ENCODE peak calls at places on chromosomes 1 and 21, in five cellular contexts. W, S, Y, Q and Z are unnamed samples.

GRCh38 chr21:35609263-35609662 is 451.1 kb downstream of the SETD4 start:
- DNase-seq in W (no peak), S (no peak), Y (no peak), Q (no peak), Z (no peak)

GRCh38 chr1:35577071-35577998 is 4.2 kb downstream of the TFAP2E start:
- DNase-seq in W (no peak), S (no peak), Y (no peak), Q (no peak), Z (no peak)

GRCh38 chr1:67677408-67677807 is 7.6 kb upstream of the GADD45A start:
- DNase-seq in W (no peak), S (no peak), Y (no peak), Q (no peak), Z (no peak)

GRCh38 chr1:44536357-44536756 is 131.3 kb downstream of the RNF220 start:
- DNase-seq in W (no peak), S (no peak), Y (no peak), Q (no peak), Z (no peak)

GRCh38 chr1:15616704-15617172 is 520 bp upstream of the DDI2 start:
- DNase-seq in W (no peak), S (no peak), Y (no peak), Q (no peak), Z (no peak)

GRCh38 chr1:20366076-20366765 is 75.5 kb downstream of the VWA5B1 start:
- DNase-seq in W (no peak), S (no peak), Y (no peak), Q (no peak), Z (no peak)

GRCh38 chr21:19810779-19811178 is 1187.4 kb upstream of the NCAM2 start:
- DNase-seq in W (no peak), S (no peak), Y (no peak), Q (no peak), Z (no peak)

GRCh38 chr1:163054056-163054706 is 15.0 kb upstream of the RGS4 start:
- DNase-seq in W (no peak), S (no peak), Y (no peak), Q (no peak), Z (no peak)

GRCh38 chr1:66617362-66617761 is 83.4 kb downstream of the SGIP1 start:
- DNase-seq in W (no peak), S (no peak), Y (no peak), Q (no peak), Z (no peak)

GRCh38 chr1:198175418-198176170 is 18.8 kb downstream of the NEK7 start:
- DNase-seq in W (peak), S (no peak), Y (no peak), Q (peak), Z (no peak)

GRCh38 chr1:87572891-87573290 is 244.2 kb downstream of the LMO4 start:
- DNase-seq in W (no peak), S (no peak), Y (no peak), Q (no peak), Z (no peak)

GRCh38 chr1:193339396-193339795 is 153.0 kb upstream of the B3GALT2 start:
- DNase-seq in W (no peak), S (no peak), Y (no peak), Q (no peak), Z (no peak)

GRCh38 chr1:67431869-67432578 is 1.8 kb upstream of the SERBP1 start:
- DNase-seq in W (no peak), S (no peak), Y (no peak), Q (no peak), Z (no peak)

GRCh38 chr1:21705303-21705980 is 36.3 kb upstream of the RAP1GAP start:
- DNase-seq in W (no peak), S (no peak), Y (no peak), Q (no peak), Z (no peak)

GRCh38 chr1:219812491-219813221 is 115.7 kb downstream of the SLC30A10 start:
- DNase-seq in W (peak), S (peak), Y (no peak), Q (peak), Z (no peak)

GRCh38 chr21:29691616-29692491 is 247.9 kb downstream of the GRIK1 start:
- DNase-seq in W (no peak), S (no peak), Y (no peak), Q (no peak), Z (no peak)

GRCh38 chr1:99659755-99660210 is 13.9 kb downstream of the PALMD start:
- DNase-seq in W (peak), S (peak), Y (no peak), Q (no peak), Z (no peak)

GRCh38 chr1:158506369-158506987 is 34.5 kb downstream of the OR10R2 start:
- DNase-seq in W (no peak), S (no peak), Y (no peak), Q (peak), Z (no peak)

GRCh38 chr1:60621524-60621923 is 460.8 kb upstream of the NFIA start:
- DNase-seq in W (peak), S (no peak), Y (no peak), Q (peak), Z (no peak)

GRCh38 chr1:234970371-234970730 is 158.3 kb downstream of the TOMM20 start:
- DNase-seq in W (peak), S (no peak), Y (no peak), Q (peak), Z (no peak)

GRCh38 chr1:166920561-166921475 is 44.8 kb upstream of the TADA1 start:
- DNase-seq in W (peak), S (no peak), Y (no peak), Q (no peak), Z (no peak)

GRCh38 chr1:180926164-180926981 is 13.7 kb downstream of the KIAA1614 start:
- DNase-seq in W (peak), S (no peak), Y (no peak), Q (no peak), Z (no peak)

GRCh38 chr1:154453577-154454352 is 48.3 kb upstream of the TDRD10 start:
- DNase-seq in W (peak), S (no peak), Y (no peak), Q (peak), Z (peak)

GRCh38 chr1:234612352-234613127 is 2.6 kb upstream of the IRF2BP2 start:
- DNase-seq in W (peak), S (peak), Y (peak), Q (peak), Z (peak)

GRCh38 chr1:57235782-57236181 is 188.1 kb downstream of the DAB1 start:
- DNase-seq in W (no peak), S (no peak), Y (no peak), Q (no peak), Z (no peak)

GRCh38 chr1:7430047-7430608 is 341.0 kb upstream of the VAMP3 start:
- DNase-seq in W (no peak), S (no peak), Y (no peak), Q (no peak), Z (no peak)

GRCh38 chr1:78543941-78544630 is 53.3 kb downstream of the PTGFR start:
- DNase-seq in W (no peak), S (peak), Y (no peak), Q (no peak), Z (no peak)

GRCh38 chr1:204624631-204625216 is 60.8 kb downstream of the LRRN2 start:
- DNase-seq in W (no peak), S (no peak), Y (no peak), Q (no peak), Z (no peak)

GRCh38 chr1:243979396-243979795 is 71.7 kb upstream of the ZBTB18 start:
- DNase-seq in W (no peak), S (no peak), Y (no peak), Q (no peak), Z (no peak)

GRCh38 chr1:71191520-71191919 is 110.7 kb upstream of the ZRANB2 start:
- DNase-seq in W (no peak), S (no peak), Y (no peak), Q (no peak), Z (no peak)

GRCh38 chr1:109498161-109498801 is 4.4 kb downstream of the CYB561D1 start:
- DNase-seq in W (peak), S (no peak), Y (no peak), Q (peak), Z (no peak)

GRCh38 chr1:109499081-109499480 is 5.2 kb downstream of the CYB561D1 start:
- DNase-seq in W (no peak), S (no peak), Y (no peak), Q (no peak), Z (no peak)

GRCh38 chr1:109501644-109502367 is 7.7 kb downstream of the AMIGO1 start:
- DNase-seq in W (no peak), S (no peak), Y (no peak), Q (no peak), Z (no peak)

GRCh38 chr1:109500886-109501285 is 7.0 kb downstream of the CYB561D1 start:
- DNase-seq in W (peak), S (peak), Y (no peak), Q (peak), Z (no peak)

GRCh38 chr1:109499661-109500536 is 6.0 kb downstream of the CYB561D1 start:
- DNase-seq in W (peak), S (no peak), Y (no peak), Q (peak), Z (no peak)
- TF ChIP-seq CTCF in W (peak), S (peak), Y (peak), Q (peak), Z (no peak)

GRCh38 chr1:29320541-29320940 is 84.2 kb downstream of the PTPRU start:
- DNase-seq in W (no peak), S (no peak), Y (no peak), Q (no peak), Z (no peak)
- TF ChIP-seq CTCF in W (no peak), S (no peak), Y (no peak), Q (no peak), Z (no peak)

DNA sequence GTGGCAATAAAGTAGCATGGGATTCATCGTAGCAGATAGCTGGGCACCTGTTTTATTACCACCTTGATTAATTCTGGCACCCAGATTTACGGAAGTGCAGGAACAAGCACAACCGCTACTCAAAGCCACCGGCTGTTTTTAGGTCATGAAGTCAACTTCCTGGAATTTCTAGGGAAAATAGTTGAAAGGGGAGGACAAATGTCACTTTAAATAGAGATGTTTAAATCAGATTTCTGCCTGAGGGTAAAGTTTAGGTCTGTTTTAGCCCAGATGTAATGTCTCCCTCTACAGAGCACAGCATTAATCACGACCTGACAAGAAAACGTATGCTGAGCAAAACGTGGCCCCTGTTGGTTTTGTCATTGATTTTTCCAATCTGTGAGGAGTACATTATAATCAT is 8.0 kb downstream of the ADGRL2 start:
- DNase-seq in W (no peak), S (no peak), Y (no peak), Q (peak), Z (no peak)
- TF ChIP-seq CTCF in W (no peak), S (no peak), Y (no peak), Q (peak), Z (no peak)

DNA sequence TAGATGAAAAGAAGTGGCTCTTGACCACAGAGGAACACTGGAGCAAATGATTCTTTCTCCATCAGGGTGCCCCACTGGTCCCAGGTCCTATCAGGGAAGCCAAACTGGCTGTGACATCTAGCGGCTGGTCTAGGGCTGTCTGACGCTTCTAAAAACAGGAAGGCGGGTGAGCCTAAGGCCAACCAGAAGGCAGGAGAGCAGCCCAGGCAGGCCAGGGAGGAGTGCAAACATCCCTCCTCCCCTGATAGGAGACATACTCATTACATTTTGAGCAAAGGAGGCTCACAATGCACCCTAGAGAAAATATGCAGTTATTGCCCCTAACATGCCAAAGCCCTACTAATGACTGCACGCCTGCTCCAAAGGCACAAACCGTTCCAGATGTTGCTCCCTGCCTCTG is 10.4 kb upstream of the FOXE3 start:
- DNase-seq in W (no peak), S (no peak), Y (no peak), Q (no peak), Z (no peak)
- TF ChIP-seq CTCF in W (no peak), S (no peak), Y (no peak), Q (no peak), Z (no peak)

GRCh38 chr1:54805466-54805865 is 4.3 kb upstream of the TTC22 start:
- DNase-seq in W (no peak), S (no peak), Y (no peak), Q (no peak), Z (no peak)
- TF ChIP-seq CTCF in W (no peak), S (no peak), Y (no peak), Q (no peak), Z (no peak)

DNA sequence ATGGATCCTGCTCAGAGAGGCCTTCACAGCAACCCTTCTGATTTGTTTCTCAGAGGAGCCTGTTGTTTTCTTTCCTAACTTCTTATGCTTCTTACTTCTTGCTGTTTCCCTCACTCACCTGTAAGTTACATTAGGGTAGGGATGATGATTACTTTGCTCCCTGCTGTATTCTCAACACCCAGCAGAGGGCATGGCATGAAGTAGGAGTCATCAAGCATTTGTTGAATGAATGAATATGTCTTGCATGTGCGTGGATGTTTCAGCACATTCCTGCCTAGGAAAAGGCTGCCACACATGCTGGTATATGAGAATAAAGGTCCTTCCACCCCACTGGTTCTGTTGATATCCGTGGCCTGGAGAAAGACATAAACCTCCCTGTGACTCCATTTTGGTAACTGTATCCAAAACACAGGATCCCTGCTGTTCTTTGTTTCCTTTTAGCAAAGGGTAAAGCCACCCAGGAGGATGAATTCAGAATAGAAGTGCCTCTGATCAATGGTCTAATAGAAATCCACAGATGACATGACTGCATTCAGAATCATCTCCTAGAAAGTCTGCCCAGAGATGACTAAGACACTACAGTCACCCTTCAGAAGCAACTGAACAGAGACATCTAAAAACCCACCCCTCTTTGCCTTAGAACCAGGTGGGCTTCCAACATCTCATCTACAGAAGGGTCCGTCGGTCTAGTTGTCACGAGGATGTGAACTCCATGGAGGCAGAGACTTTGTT is 168.8 kb downstream of the ZSCAN20 start:
- DNase-seq in W (peak), S (no peak), Y (no peak), Q (peak), Z (no peak)
- TF ChIP-seq CTCF in W (peak), S (peak), Y (peak), Q (peak), Z (no peak)

GRCh38 chr1:3188150-3188971 is 119.4 kb downstream of the PRDM16 start:
- DNase-seq in W (no peak), S (no peak), Y (no peak), Q (no peak), Z (no peak)
- TF ChIP-seq CTCF in W (no peak), S (no peak), Y (no peak), Q (no peak), Z (no peak)

DNA sequence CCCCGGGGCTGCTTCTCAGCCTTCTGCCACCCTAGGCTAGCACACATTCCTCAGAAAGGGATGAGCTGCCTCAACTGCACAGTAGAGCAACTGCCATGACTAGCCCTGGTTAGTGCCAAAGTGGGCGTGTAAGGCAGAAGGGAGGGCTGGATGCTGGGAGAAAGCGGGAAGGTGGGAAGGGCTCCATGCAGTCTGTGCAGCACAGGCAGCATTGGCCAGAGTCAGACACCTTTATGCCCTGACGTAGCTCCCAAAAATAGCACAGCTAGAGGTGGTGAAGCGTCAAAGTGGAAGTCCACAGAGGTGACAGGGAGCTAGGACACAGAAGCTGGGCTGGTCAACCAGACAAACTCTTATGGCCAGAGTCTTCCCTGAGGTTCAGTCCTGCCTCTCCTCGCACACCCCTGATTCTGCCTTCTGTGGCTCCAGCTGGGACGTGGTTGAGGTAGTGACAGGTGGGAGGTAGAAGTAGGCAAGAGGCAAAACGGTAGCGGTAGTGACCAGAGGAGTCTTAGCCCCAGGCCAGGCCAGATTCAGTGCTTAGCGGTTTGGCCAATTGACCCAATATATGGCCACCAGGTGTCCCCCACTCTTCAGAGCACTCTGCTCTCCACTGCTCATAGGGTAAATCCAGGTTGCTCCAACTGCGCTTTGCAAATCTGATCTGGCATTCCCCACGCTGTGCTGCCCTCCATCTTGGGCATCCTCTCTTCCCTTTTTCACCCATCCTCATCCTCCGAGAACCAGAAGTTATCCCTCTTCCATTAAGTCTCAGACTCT is 45.6 kb downstream of the DDX20 start:
- DNase-seq in W (no peak), S (no peak), Y (no peak), Q (no peak), Z (no peak)
- TF ChIP-seq CTCF in W (no peak), S (no peak), Y (no peak), Q (peak), Z (no peak)